ENCODE peak calls at places on chromosomes 5 and 9, in four cellular contexts. One of them, this sample, is unnamed.

GRCh38 chr5:168683247-168683926 is 104.2 kb upstream of the PANK3 start:
- DNase-seq in A172: no peak
- DNase-seq in stimulated activated CD4-positive, alpha-beta T cell treated with anti-CD3 and anti-CD28 coated beads, Interleukin-1b, Interleukin-23, amount 100 ng/mL, for 1 hour: no peak
- DNase-seq in posterior vena cava: peak; percentile 76
- DNase-seq in this sample: no peak

GRCh38 chr5:35736280-35736679 is 118.6 kb downstream of the SPEF2 start:
- DNase-seq in A172: no peak
- DNase-seq in stimulated activated CD4-positive, alpha-beta T cell treated with anti-CD3 and anti-CD28 coated beads, Interleukin-1b, Interleukin-23, amount 100 ng/mL, for 1 hour: no peak
- DNase-seq in posterior vena cava: no peak
- DNase-seq in this sample: no peak

GRCh38 chr9:81489048-81489447 is 200.3 kb downstream of the TLE1 start:
- DNase-seq in posterior vena cava: no peak
- DNase-seq in A172: no peak
- DNase-seq in stimulated activated CD4-positive, alpha-beta T cell treated with anti-CD3 and anti-CD28 coated beads, Interleukin-1b, Interleukin-23, amount 100 ng/mL, for 1 hour: no peak
- DNase-seq in this sample: no peak

GRCh38 chr9:95749493-95749892 is 126.0 kb upstream of the ERCC6L2 start:
- DNase-seq in stimulated activated CD4-positive, alpha-beta T cell treated with anti-CD3 and anti-CD28 coated beads, Interleukin-1b, Interleukin-23, amount 100 ng/mL, for 1 hour: no peak
- DNase-seq in A172: no peak
- DNase-seq in posterior vena cava: no peak
- DNase-seq in this sample: no peak

GRCh38 chr9:91812191-91812590 is 137.8 kb downstream of the ROR2 start:
- DNase-seq in posterior vena cava: peak; percentile 30
- DNase-seq in A172: no peak
- DNase-seq in stimulated activated CD4-positive, alpha-beta T cell treated with anti-CD3 and anti-CD28 coated beads, Interleukin-1b, Interleukin-23, amount 100 ng/mL, for 1 hour: no peak
- DNase-seq in this sample: no peak

GRCh38 chr9:92534199-92535159 is 1.3 kb downstream of the ECM2 start:
- DNase-seq in A172: no peak
- DNase-seq in posterior vena cava: no peak
- DNase-seq in stimulated activated CD4-positive, alpha-beta T cell treated with anti-CD3 and anti-CD28 coated beads, Interleukin-1b, Interleukin-23, amount 100 ng/mL, for 1 hour: no peak
- DNase-seq in this sample: no peak

GRCh38 chr5:161751265-161751664 is 65.7 kb downstream of the GABRA6 start:
- DNase-seq in posterior vena cava: no peak
- DNase-seq in stimulated activated CD4-positive, alpha-beta T cell treated with anti-CD3 and anti-CD28 coated beads, Interleukin-1b, Interleukin-23, amount 100 ng/mL, for 1 hour: no peak
- DNase-seq in A172: no peak
- DNase-seq in this sample: no peak

GRCh38 chr9:88820055-88820454 is 171.2 kb upstream of the S1PR3 start:
- DNase-seq in A172: no peak
- DNase-seq in posterior vena cava: no peak
- DNase-seq in stimulated activated CD4-positive, alpha-beta T cell treated with anti-CD3 and anti-CD28 coated beads, Interleukin-1b, Interleukin-23, amount 100 ng/mL, for 1 hour: no peak
- DNase-seq in this sample: no peak

GRCh38 chr9:137411670-137412380 is 11.1 kb downstream of the EXD3 start:
- DNase-seq in stimulated activated CD4-positive, alpha-beta T cell treated with anti-CD3 and anti-CD28 coated beads, Interleukin-1b, Interleukin-23, amount 100 ng/mL, for 1 hour: no peak
- DNase-seq in A172: peak; percentile 96
- DNase-seq in posterior vena cava: peak; percentile 91
- DNase-seq in this sample: peak; percentile 17

GRCh38 chr5:98397081-98397480 is 376.4 kb upstream of the RGMB start:
- DNase-seq in A172: no peak
- DNase-seq in posterior vena cava: no peak
- DNase-seq in stimulated activated CD4-positive, alpha-beta T cell treated with anti-CD3 and anti-CD28 coated beads, Interleukin-1b, Interleukin-23, amount 100 ng/mL, for 1 hour: no peak
- DNase-seq in this sample: no peak

GRCh38 chr9:21428235-21428634 is 12.0 kb upstream of the IFNA1 start:
- DNase-seq in posterior vena cava: no peak
- DNase-seq in A172: no peak
- DNase-seq in stimulated activated CD4-positive, alpha-beta T cell treated with anti-CD3 and anti-CD28 coated beads, Interleukin-1b, Interleukin-23, amount 100 ng/mL, for 1 hour: no peak
- DNase-seq in this sample: no peak

GRCh38 chr5:138655530-138656245 is 80.5 kb upstream of the HSPA9 start:
- DNase-seq in posterior vena cava: peak; percentile 64
- DNase-seq in A172: no peak
- DNase-seq in stimulated activated CD4-positive, alpha-beta T cell treated with anti-CD3 and anti-CD28 coated beads, Interleukin-1b, Interleukin-23, amount 100 ng/mL, for 1 hour: no peak
- DNase-seq in this sample: no peak